ENCODE peak calls at places on chromosome 2, in five cellular contexts. C is endothelial cell of umbilical vein, Q is neural progenitor cell, B is H9, J is HCT116. R is an unnamed sample.

GRCh38 chr2:163187119-163187518 is 348.6 kb upstream of the KCNH7 start:
- DNase-seq in C (no peak), Q (peak; percentile 78), B (no peak), J (no peak), R (no peak)

GRCh38 chr2:118312963-118313756 is 224.9 kb downstream of the INSIG2 start:
- DNase-seq in C (no peak), Q (peak; percentile 20), B (peak; percentile 76), J (no peak), R (no peak)

GRCh38 chr2:233690444-233690843 is 2.2 kb upstream of the UGT1A6 start:
- DNase-seq in C (peak; percentile 45), Q (no peak), B (no peak), J (no peak), R (no peak)

GRCh38 chr2:227684258-227684657 is 17.7 kb downstream of the SCYGR5 start:
- DNase-seq in C (no peak), Q (no peak), B (no peak), J (no peak), R (no peak)

GRCh38 chr2:60453896-60454295 is 99.6 kb downstream of the BCL11A start:
- DNase-seq in C (no peak), Q (no peak), B (no peak), J (no peak), R (no peak)

GRCh38 chr2:164178835-164179470 is 442.3 kb downstream of the GRB14 start:
- DNase-seq in C (no peak), Q (no peak), B (no peak), J (no peak), R (peak; percentile 15)

GRCh38 chr2:67883316-67884080 is 179.3 kb downstream of the C1D start:
- DNase-seq in C (peak; percentile 64), Q (no peak), B (no peak), J (no peak), R (no peak)

GRCh38 chr2:22826658-22827165 is 558.3 kb upstream of the KLHL29 start:
- DNase-seq in C (no peak), Q (no peak), B (no peak), J (no peak), R (no peak)

GRCh38 chr2:26772064-26773001 is 8.2 kb downstream of the SLC35F6 start:
- DNase-seq in C (peak; percentile 51), Q (no peak), B (no peak), J (no peak), R (peak; percentile 98)

GRCh38 chr2:54806975-54807374 is 83.5 kb downstream of the EML6 start:
- DNase-seq in C (no peak), Q (no peak), B (no peak), J (no peak), R (no peak)

GRCh38 chr2:8036366-8036765 is 645.5 kb upstream of the ID2 start:
- DNase-seq in C (no peak), Q (no peak), B (no peak), J (no peak), R (no peak)

GRCh38 chr2:8923173-8923572 is 80.3 kb downstream of the MBOAT2 start:
- DNase-seq in C (no peak), Q (no peak), B (no peak), J (no peak), R (no peak)

GRCh38 chr2:237278593-237278992 is 135.4 kb downstream of the COL6A3 start:
- DNase-seq in C (no peak), Q (no peak), B (no peak), J (no peak), R (peak; percentile 86)

GRCh38 chr2:197349699-197350098 is 39.1 kb upstream of the ANKRD44 start:
- DNase-seq in C (no peak), Q (no peak), B (no peak), J (no peak), R (no peak)

GRCh38 chr2:235511187-235511661 is 17.4 kb downstream of the AGAP1 start:
- DNase-seq in C (peak; percentile 88), Q (no peak), B (no peak), J (peak; percentile 50), R (peak; percentile 62)

GRCh38 chr2:17171446-17172049 is 346.7 kb downstream of the RAD51AP2 start:
- DNase-seq in C (no peak), Q (peak; percentile 66), B (peak; percentile 74), J (peak; percentile 29), R (peak; percentile 39)

GRCh38 chr2:199460101-199460671 is 2.4 kb upstream of the SATB2 start:
- DNase-seq in C (peak; percentile 36), Q (no peak), B (no peak), J (peak; percentile 22), R (peak; percentile 67)
- H4K20me1 ChIP-seq in C (no peaks in the 10 kb centered on the region), Q (peaks cover 59% of the 10 kb centered on the region), B (no peaks in the 10 kb centered on the region), J (no peaks in the 10 kb centered on the region), R (no peaks in the 10 kb centered on the region)

GRCh38 chr2:19746137-19746585 is 155.6 kb downstream of the TTC32 start:
- DNase-seq in C (no peak), Q (no peak), B (no peak), J (no peak), R (no peak)
- H3K4me2 ChIP-seq in C (no peak overlapping the region), Q (no peak overlapping the region), B (no peak overlapping the region), J (no peak overlapping the region), R (no peak overlapping the region)

DNA sequence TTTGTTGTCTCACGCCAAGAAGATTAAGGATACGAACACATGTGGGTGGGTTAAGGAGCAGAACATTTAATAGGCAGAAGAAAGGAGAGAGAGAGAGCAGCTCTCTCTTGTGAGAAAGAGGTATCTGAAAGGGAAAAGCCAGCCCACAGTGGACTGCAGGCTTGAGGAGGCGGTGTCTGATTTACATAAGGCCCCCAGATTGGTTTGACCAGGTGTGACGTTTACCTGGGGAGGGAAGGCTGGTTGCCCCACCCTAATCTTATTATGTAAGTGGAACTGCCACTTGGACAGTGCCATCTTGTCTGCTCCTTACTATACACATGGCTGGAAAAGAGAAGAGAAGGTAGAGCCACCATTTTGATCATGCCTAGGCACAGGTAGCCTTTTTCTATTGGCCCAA is 189.2 kb downstream of the NCK2 start:
- DNase-seq in C (no peak), Q (no peak), B (no peak), J (no peak), R (no peak)
- H3K27ac ChIP-seq in C (no peak overlapping the region), Q (no peak overlapping the region), B (no peak overlapping the region), J (no peak overlapping the region), R (no peak overlapping the region)

GRCh38 chr2:28366496-28367282 is 26.0 kb upstream of the FOSL2 start:
- DNase-seq in C (peak; percentile 53), Q (no peak), B (no peak), J (no peak), R (peak; percentile 35)

GRCh38 chr2:28366149-28366495 is 26.5 kb upstream of the FOSL2 start:
- DNase-seq in C (no peak), Q (no peak), B (no peak), J (no peak), R (no peak)

GRCh38 chr2:28369355-28369754 is 23.3 kb upstream of the FOSL2 start:
- DNase-seq in C (no peak), Q (no peak), B (no peak), J (no peak), R (no peak)

GRCh38 chr2:28368417-28368798 is 24.2 kb upstream of the FOSL2 start:
- DNase-seq in C (no peak), Q (no peak), B (no peak), J (no peak), R (no peak)

DNA sequence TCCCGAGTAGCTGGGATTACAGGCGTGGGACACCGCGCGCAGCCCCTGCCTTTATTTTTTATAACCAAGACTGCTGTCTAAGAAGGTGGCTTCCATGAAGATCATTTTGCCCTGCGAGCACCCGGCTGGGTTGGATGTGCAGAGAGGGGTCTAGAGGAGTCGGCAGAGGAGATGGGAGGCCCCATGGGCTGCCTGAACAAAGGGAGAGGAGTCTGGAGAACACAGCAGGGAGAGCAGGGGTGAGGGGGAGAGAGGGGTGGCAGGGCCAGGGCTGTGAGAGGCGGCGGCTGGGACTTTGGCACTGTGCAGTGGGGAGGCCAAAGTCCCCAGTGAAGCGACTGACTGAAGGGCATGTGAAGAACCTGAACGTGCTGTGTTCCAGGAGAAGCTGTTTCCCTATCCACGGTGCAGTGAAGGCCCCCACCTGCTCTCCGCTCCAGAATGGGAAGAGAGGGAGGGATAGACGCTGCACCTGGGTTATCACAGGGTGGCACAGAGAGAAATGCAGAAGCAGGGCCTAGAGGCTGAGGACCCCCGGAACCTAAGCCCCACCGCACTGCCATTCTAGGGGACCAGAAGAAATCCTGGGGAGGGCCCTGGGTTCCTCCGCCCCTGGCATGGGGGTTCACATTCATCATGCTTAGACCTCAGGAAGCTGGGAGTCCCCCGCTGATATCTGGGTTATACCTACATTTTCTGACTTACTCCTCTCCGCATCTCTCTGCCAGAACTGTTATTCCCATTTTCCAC is 24.8 kb upstream of the FOSL2 start:
- DNase-seq in C (no peak), Q (no peak), B (no peak), J (no peak), R (no peak)
- H4K20me1 ChIP-seq in C (no peaks in the 10 kb centered on the region), Q (no peaks in the 10 kb centered on the region), B (no peaks in the 10 kb centered on the region), J (no peaks in the 10 kb centered on the region), R (no peaks in the 10 kb centered on the region)

DNA sequence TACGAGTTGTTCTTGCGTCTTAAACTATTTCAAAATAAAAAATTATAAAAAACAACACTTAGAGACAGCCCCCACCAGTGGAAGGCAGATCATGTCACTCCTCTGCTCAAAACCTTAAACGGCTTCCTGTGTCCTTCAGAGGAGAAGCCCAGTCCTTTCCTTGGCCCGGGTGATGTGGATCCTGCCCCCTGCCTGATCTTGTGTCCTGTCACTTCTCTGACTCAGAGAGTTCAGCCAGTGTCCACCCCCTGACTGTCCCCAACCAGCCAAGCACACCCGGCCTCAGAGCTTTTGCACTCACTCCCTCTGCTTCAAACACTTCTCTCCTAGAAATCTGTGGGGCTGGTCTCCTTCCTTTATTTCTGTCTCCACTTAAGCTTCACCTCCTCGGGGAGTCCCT is 35.4 kb downstream of the TOGARAM2 start:
- DNase-seq in C (no peak), Q (no peak), B (no peak), J (no peak), R (no peak)
- H3K4me2 ChIP-seq in C (no peak overlapping the region), Q (no peak overlapping the region), B (no peak overlapping the region), J (no peak overlapping the region), R (no peak overlapping the region)

DNA sequence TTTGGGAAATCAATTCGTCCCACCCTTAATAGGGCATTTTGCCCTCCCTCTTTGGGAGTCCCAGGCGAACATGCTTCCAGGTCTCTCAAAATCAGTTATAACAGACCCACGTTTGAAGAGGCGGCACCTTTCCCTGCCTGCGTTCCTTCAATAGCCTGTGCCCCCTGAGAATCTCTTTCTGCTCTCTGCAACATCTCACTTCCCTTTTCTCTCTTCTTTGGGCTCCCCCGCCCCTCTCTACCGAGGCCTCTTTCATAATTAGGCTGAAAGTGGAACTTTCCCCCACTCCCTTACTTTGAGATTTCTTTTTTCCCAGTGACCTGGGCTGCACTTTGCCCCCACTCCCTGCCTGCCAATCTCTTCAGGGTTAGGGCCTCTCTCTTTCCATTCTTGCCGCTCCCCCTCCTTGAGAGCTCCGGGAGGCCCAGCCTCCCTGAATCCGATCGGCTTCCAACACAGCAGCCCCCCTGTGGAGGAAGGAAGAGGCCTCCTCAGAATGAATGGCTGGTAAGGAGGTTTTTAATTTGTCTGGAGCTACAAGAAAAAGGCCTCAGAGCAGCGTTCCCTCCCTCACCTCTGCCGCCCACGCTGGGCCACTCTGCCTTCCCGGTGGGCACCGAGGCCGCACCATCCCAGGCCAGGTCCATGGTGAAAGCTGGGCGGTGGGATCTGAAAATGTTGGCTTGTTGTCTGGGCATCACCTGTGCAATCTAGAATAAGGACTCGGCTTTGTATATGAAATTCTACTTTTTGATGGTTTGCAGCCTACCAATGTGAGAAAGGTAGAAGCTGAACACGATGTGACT is 162.6 kb upstream of the SIX3 start:
- DNase-seq in C (no peak), Q (peak; percentile 87), B (peak; percentile 75), J (no peak), R (no peak)
- H3K27ac ChIP-seq in C (no peak overlapping the region), Q (peak overlapping the region; percentile 51), B (no peak overlapping the region), J (no peak overlapping the region), R (no peak overlapping the region)

GRCh38 chr2:23924589-23925359 is 2.1 kb downstream of the ATAD2B start:
- DNase-seq in C (peak; percentile 12), Q (no peak), B (no peak), J (no peak), R (no peak)
- H4K20me1 ChIP-seq in C (peaks cover 9% of the 10 kb centered on the region), Q (peaks cover 14% of the 10 kb centered on the region), B (no peaks in the 10 kb centered on the region), J (no peaks in the 10 kb centered on the region), R (no peaks in the 10 kb centered on the region)

GRCh38 chr2:88837511-88838160 is 146.2 kb downstream of the RPIA start:
- DNase-seq in C (no peak), Q (no peak), B (no peak), J (no peak), R (no peak)
- H3K4me2 ChIP-seq in C (no peak overlapping the region), Q (no peak overlapping the region), B (no peak overlapping the region), J (no peak overlapping the region), R (no peak overlapping the region)

R was measured in fibroblast of lung.